ENCODE peak calls at places on chromosomes 12 and 14, in seven cellular contexts. N is IMR-90, F is ovary, V is lung, L is HCT116, W is transverse colon, X is stomach. O is an unnamed sample. For H3K4me1, the result is how much of the 10 kb centered on the place peaks cover.

GRCh38 chr12:49198431-49199155 is 9.7 kb upstream of the TUBA1A start:
- DNase-seq in N (peak), F (no peak), V (no peak), L (no peak), W (no peak), X (no peak), O (no peak)

GRCh38 chr12:81866081-81866480 is 106.9 kb upstream of the PPFIA2 start:
- DNase-seq in N (no peak), F (no peak), V (no peak), L (no peak), W (no peak), X (no peak), O (no peak)

GRCh38 chr12:96249196-96250118 is 55.3 kb downstream of the ELK3 start:
- DNase-seq in N (peak), F (no peak), V (no peak), L (no peak), W (peak), X (no peak), O (no peak)

GRCh38 chr12:112190626-112191025 is 65.3 kb downstream of the TRAFD1 start:
- DNase-seq in N (no peak), F (no peak), V (no peak), L (no peak), W (peak), X (peak), O (peak)

GRCh38 chr14:30580616-30581282 is 21.8 kb downstream of the G2E3 start:
- DNase-seq in N (peak), F (no peak), V (no peak), L (no peak), W (no peak), X (no peak), O (no peak)

GRCh38 chr12:122148657-122149056 is 25.4 kb downstream of the IL31 start:
- DNase-seq in N (peak), F (no peak), V (no peak), L (no peak), W (no peak), X (no peak), O (no peak)

GRCh38 chr14:34775922-34776321 is 61.5 kb upstream of the CFL2 start:
- DNase-seq in N (no peak), F (no peak), V (no peak), L (no peak), W (no peak), X (no peak), O (no peak)

GRCh38 chr12:130711751-130712150 is 4.3 kb downstream of the RIMBP2 start:
- DNase-seq in N (no peak), F (no peak), V (no peak), L (no peak), W (peak), X (peak), O (no peak)

GRCh38 chr12:132717531-132718387 is 7.1 kb downstream of the PGAM5 start:
- DNase-seq in N (no peak), F (no peak), V (no peak), L (no peak), W (no peak), X (no peak), O (no peak)

GRCh38 chr12:125296701-125297100 is 231.5 kb downstream of the AACS start:
- DNase-seq in N (no peak), F (no peak), V (no peak), L (no peak), W (no peak), X (no peak), O (no peak)

GRCh38 chr12:64323006-64323405 is 67.6 kb downstream of the C12orf56 start:
- DNase-seq in N (no peak), F (no peak), V (no peak), L (no peak), W (no peak), X (no peak), O (no peak)

GRCh38 chr12:9906888-9907287 is 25.3 kb downstream of the CLEC2A start:
- DNase-seq in N (no peak), F (no peak), V (no peak), L (no peak), W (peak), X (no peak), O (no peak)

GRCh38 chr12:129101404-129101803 is 248.1 kb downstream of the GLT1D1 start:
- DNase-seq in N (no peak), F (no peak), V (no peak), L (no peak), W (no peak), X (no peak), O (no peak)

GRCh38 chr12:106584104-106585064 is 1.6 kb downstream of the RFX4 start:
- DNase-seq in N (no peak), F (no peak), V (no peak), L (no peak), W (no peak), X (no peak), O (no peak)

GRCh38 chr12:4781212-4781611 is 61.0 kb downstream of the GALNT8 start:
- DNase-seq in N (no peak), F (no peak), V (no peak), L (no peak), W (no peak), X (no peak), O (no peak)

GRCh38 chr14:97264516-97265230 is 467.5 kb downstream of the VRK1 start:
- DNase-seq in N (no peak), F (no peak), V (no peak), L (no peak), W (no peak), X (no peak), O (no peak)

GRCh38 chr12:44876554-44877275 is 600 bp upstream of the NELL2 start:
- DNase-seq in N (no peak), F (no peak), V (peak), L (no peak), W (no peak), X (no peak), O (peak)

DNA sequence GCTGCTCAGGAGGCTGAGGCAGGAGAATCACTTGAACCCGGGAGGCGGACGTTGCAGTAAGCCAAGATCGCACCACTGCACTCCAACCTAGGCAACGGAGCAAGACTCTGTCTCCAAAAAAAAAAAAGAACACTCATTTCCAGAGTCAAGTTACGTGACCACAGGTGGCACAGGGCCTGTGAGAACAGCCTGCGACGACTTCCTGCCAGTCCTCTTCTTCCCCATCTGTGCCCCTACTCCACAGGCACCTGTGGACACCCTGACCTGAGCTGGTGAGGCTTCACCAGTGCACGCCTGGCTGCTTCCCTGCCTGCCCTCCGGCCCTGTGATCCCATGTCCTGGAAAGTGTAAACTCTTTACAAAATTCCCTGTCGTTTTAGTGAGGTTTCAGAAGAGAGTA is 77.7 kb downstream of the PPP2R5C start:
- DNase-seq in N (no peak), F (no peak), V (no peak), L (no peak), W (peak), X (no peak), O (peak)
- H3K4me1 ChIP-seq in N (under half), F (under half), V (under half), L (under half), W (half or more), X (under half), O (half or more)

DNA sequence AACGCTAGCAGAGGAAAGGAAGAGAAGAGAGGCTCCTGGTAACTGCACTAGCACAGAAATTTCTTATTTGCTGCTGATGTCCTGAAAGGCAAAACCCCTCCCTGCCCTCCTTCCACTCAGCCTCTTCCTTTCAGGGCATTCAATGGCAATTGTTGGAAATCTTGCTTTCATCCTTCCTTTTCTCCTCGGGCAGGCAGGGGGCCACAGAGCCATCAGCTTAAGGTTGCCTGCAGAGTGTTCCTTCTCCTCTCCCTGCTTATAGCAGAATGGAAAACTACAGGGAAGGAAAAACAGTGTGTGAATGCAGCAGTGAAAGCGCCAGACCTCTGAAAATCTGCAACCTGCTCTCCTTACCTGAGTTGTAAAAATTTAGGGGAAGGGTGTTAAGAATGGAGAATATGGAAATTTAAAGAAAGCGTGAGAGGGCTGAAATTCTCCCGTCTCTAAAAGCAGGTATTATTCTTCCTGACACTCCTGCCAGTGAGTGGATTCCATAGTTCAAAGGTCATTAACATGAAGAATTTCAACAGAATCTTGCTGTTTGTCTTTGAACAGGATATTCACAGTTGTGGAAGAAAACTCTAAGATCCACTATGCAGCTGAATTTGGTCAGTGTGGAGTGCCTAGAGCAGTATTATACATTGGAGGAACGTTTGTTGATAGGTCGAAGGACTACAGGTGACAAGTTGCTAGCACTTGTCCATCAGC is 348.8 kb downstream of the KCNH5 start:
- DNase-seq in N (no peak), F (no peak), V (no peak), L (no peak), W (no peak), X (no peak), O (no peak)
- H3K4me3 ChIP-seq in N (no peak), F (no peak), V (no peak), L (no peak), W (no peak), X (no peak), O (no peak)

DNA sequence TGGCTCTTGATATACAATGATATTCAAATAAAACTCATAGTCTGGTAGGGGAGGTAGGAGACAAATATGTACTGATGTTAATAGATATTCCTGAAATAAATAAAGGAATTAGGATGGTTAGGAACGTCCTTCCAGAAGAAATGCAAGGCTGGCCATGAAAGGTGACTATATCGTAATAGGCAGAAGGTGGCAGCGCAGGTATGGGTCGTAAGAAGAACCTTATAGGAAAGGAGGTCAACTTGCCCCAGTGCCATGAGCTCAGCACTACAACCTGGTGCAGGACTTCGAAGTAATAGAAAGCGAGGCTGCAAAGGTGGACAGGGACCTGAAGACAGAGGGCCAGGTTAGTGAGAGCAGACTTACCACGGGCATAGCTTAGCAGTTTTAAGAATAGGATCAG is 55.3 kb upstream of the FGD4 start:
- DNase-seq in N (no peak), F (no peak), V (no peak), L (no peak), W (no peak), X (no peak), O (no peak)
- TF ChIP-seq CTCF in N (no peak), F (no peak), V (no peak), L (peak), W (no peak), X (no peak), O (no peak)

GRCh38 chr12:120767071-120768024 is 41.7 kb downstream of the ACADS start:
- DNase-seq in N (no peak), F (no peak), V (peak), L (no peak), W (no peak), X (no peak), O (peak)

GRCh38 chr12:120766569-120766965 is 40.9 kb downstream of the ACADS start:
- DNase-seq in N (no peak), F (no peak), V (no peak), L (no peak), W (no peak), X (no peak), O (no peak)

GRCh38 chr12:120763250-120763649 is 37.6 kb downstream of the ACADS start:
- DNase-seq in N (no peak), F (no peak), V (no peak), L (no peak), W (no peak), X (no peak), O (no peak)

GRCh38 chr12:120762093-120762492 is 36.5 kb downstream of the ACADS start:
- DNase-seq in N (no peak), F (no peak), V (peak), L (no peak), W (no peak), X (no peak), O (peak)

GRCh38 chr12:120764766-120765165 is 39.1 kb downstream of the ACADS start:
- DNase-seq in N (no peak), F (no peak), V (no peak), L (no peak), W (no peak), X (no peak), O (no peak)
- H3K4me1 ChIP-seq in N (under half), F (under half), V (under half), L (under half), W (under half), X (under half), O (half or more)

DNA sequence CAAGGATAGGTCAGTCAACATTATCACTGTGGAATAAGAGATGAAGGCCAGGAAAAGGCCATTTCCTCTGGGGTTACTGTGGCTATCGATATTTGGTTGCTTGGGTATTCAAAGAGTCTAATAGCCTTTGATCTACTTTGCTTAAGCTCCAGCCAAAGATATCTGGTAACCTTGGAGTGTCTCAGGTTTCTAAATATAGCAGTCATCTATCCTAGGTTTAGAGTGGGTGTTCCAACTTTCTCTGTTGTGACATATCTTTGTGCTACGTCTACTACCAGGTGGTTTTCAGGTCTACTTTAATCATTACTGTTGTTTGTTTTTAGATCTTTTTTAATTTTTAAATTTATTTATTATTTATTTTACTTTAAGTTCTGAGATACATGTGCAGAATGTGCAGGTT is 42.4 kb downstream of the RDH12 start:
- DNase-seq in N (no peak), F (no peak), V (no peak), L (no peak), W (no peak), X (no peak), O (no peak)
- H3K4me3 ChIP-seq in N (no peak), F (no peak), V (no peak), L (no peak), W (no peak), X (no peak), O (no peak)

GRCh38 chr12:104873374-104873773 is 84.7 kb downstream of the SLC41A2 start:
- DNase-seq in N (peak), F (no peak), V (no peak), L (no peak), W (no peak), X (no peak), O (no peak)

DNA sequence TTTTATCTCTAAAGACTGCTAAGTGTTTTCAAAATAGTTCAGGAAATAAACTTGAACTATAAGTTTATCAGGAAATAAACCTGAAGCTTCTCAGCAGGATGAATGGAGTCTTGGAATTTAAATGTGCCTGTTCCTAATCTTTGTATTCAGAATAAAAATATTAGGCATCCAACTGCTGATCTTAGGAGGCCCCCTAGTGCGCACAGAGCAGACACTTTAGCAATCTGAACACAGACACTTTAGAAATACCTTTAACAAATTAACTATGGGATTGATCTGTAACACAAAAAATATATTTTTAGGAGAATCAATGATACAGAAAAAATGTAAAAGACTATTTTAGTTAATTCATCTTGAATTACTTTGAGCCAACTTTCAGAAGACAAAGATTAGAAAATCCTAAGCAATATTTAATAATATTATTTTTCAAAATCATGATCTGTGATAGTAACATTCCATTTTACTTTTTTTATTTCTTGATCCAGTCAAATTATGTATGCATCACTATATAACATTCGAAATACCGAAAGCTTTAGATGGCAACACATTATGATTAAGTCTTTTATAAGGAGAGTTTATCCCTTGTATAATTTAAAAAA is 80.9 kb downstream of the SLC41A2 start:
- DNase-seq in N (peak), F (peak), V (no peak), L (no peak), W (peak), X (peak), O (peak)
- TF ChIP-seq CTCF in N (peak), F (peak), V (peak), L (peak), W (peak), X (peak), O (peak)

DNA sequence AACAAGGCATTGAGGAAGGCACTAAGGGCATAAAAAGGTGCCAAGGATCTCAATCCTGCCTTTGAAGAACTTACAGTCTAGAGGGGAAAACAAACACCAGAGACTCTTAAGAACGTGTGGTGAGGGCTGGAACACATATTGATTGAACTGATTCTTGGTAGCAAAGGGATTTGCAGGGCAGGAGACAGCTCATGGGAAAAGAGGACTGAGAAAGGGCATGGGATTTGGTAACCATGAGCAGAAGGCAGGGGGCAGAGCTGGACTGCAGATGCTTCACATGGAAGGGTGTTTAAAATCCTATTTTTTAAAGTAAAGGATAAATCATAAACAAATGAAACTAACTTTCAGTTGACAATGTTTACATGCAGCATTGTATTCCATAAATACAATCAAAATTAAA is 203.1 kb downstream of the ITPR2 start:
- DNase-seq in N (peak), F (no peak), V (no peak), L (no peak), W (no peak), X (no peak), O (no peak)
- H3K4me1 ChIP-seq in N (under half), F (under half), V (under half), L (under half), W (under half), X (under half), O (under half)

DNA sequence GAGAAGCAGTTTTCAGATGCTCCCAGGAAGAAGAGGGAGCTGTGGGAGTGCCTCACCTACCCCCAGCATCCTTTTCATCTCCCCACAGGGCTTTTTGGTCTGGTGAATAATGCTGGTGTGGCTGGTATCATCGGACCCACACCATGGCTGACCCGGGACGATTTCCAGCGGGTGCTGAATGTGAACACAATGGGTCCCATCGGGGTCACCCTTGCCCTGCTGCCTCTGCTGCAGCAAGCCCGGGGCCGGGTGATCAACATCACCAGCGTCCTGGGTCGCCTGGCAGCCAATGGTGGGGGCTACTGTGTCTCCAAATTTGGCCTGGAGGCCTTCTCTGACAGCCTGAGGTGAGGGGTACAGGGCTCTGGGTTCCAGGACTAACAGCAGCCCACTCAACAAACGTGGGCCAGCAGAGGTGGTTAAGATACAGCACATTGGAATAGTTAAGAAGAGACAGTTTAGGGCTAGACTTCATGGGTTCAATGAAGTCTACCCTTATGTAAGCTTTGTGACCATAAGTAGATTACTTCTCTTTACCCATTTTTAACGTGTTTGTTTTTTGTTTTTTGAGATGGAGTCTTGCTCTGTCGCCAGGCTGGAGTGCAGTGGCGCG is 1.5 kb downstream of the RDH5 start:
- DNase-seq in N (no peak), F (no peak), V (no peak), L (no peak), W (no peak), X (no peak), O (no peak)
- H3K4me3 ChIP-seq in N (no peak), F (no peak), V (no peak), L (no peak), W (peak), X (no peak), O (no peak)